ENCODE peak calls at places on chromosomes 16 and 17, in six cellular contexts. A is stomach, N is GM23338, Z is endothelial cell of umbilical vein, G is K562, E is transverse colon. S is an unnamed sample. For H3K4me1 and H3K36me3, the result is how much of the 10 kb centered on the place peaks cover.

GRCh38 chr16:144797-145252 is 6.4 kb upstream of the NPRL3 start:
- DNase-seq in A (no peak), N (no peak), Z (no peak), G (peak), E (no peak), S (no peak)

GRCh38 chr17:66942453-66943264 is 21.8 kb upstream of the CACNG4 start:
- DNase-seq in A (no peak), N (no peak), Z (no peak), G (no peak), E (no peak), S (no peak)

GRCh38 chr16:85170066-85171003 is 58.1 kb upstream of the CIBAR2 start:
- DNase-seq in A (no peak), N (no peak), Z (no peak), G (no peak), E (no peak), S (no peak)

GRCh38 chr16:69838417-69838990 is 76.4 kb downstream of the WWP2 start:
- DNase-seq in A (no peak), N (peak), Z (peak), G (no peak), E (peak), S (no peak)

GRCh38 chr17:74601944-74602572 is 10.0 kb upstream of the CD300LD start:
- DNase-seq in A (no peak), N (peak), Z (peak), G (peak), E (peak), S (no peak)

GRCh38 chr16:30049871-30050270 is 15.7 kb upstream of the ALDOA start:
- DNase-seq in A (no peak), N (no peak), Z (no peak), G (no peak), E (no peak), S (no peak)

GRCh38 chr16:35776-36305 is 17.6 kb downstream of the POLR3K start:
- DNase-seq in A (no peak), N (peak), Z (no peak), G (no peak), E (no peak), S (no peak)

GRCh38 chr17:79444226-79444625 is 166.6 kb downstream of the RBFOX3 start:
- DNase-seq in A (no peak), N (no peak), Z (no peak), G (no peak), E (no peak), S (no peak)

GRCh38 chr16:4081577-4082021 is 34.6 kb downstream of the ADCY9 start:
- DNase-seq in A (no peak), N (no peak), Z (no peak), G (no peak), E (no peak), S (no peak)

GRCh38 chr17:67276075-67276474 is 31.1 kb upstream of the HELZ start:
- DNase-seq in A (no peak), N (peak), Z (peak), G (peak), E (no peak), S (no peak)

GRCh38 chr16:19696312-19696711 is 21.7 kb downstream of the KNOP1 start:
- DNase-seq in A (peak), N (no peak), Z (peak), G (peak), E (peak), S (peak)

GRCh38 chr17:50079334-50080095 is 15.6 kb upstream of the PDK2 start:
- DNase-seq in A (peak), N (peak), Z (peak), G (peak), E (peak), S (no peak)

GRCh38 chr17:7222972-7223292 is 3.2 kb downstream of the ACADVL start:
- DNase-seq in A (no peak), N (no peak), Z (no peak), G (no peak), E (no peak), S (no peak)

GRCh38 chr17:7223375-7223774 is 3.6 kb downstream of the ACADVL start:
- DNase-seq in A (no peak), N (no peak), Z (no peak), G (no peak), E (no peak), S (no peak)

GRCh38 chr17:7224661-7225111 is 4.9 kb downstream of the ACADVL start:
- DNase-seq in A (no peak), N (no peak), Z (no peak), G (no peak), E (no peak), S (no peak)

GRCh38 chr17:7225711-7226331 is 6.1 kb downstream of the ACADVL start:
- DNase-seq in A (no peak), N (no peak), Z (no peak), G (no peak), E (no peak), S (no peak)

DNA sequence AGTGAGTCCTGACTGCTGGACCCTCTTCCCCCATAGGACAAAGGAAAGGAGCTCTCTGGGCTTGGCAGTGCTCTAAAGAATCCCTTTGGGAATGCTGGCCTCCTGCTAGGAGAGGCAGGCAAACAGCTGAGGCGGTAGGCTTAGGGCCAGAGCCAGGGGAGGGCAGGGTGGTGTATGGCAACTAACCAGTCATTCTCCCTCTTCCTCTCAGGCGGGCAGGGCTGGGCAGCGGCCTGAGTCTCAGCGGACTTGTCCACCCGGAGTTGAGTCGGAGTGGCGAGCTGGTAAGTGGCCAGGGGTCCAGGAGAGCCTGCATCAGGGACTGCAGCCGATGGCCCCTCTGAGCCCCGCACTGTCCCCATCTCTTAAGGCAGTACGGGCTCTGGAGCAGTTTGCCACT is 4.4 kb downstream of the ACADVL start:
- DNase-seq in A (no peak), N (no peak), Z (no peak), G (no peak), E (no peak), S (no peak)
- TF ChIP-seq POLR2AphosphoS5 in A (no peak), N (no peak), Z (no peak), G (no peak), E (no peak), S (no peak)

DNA sequence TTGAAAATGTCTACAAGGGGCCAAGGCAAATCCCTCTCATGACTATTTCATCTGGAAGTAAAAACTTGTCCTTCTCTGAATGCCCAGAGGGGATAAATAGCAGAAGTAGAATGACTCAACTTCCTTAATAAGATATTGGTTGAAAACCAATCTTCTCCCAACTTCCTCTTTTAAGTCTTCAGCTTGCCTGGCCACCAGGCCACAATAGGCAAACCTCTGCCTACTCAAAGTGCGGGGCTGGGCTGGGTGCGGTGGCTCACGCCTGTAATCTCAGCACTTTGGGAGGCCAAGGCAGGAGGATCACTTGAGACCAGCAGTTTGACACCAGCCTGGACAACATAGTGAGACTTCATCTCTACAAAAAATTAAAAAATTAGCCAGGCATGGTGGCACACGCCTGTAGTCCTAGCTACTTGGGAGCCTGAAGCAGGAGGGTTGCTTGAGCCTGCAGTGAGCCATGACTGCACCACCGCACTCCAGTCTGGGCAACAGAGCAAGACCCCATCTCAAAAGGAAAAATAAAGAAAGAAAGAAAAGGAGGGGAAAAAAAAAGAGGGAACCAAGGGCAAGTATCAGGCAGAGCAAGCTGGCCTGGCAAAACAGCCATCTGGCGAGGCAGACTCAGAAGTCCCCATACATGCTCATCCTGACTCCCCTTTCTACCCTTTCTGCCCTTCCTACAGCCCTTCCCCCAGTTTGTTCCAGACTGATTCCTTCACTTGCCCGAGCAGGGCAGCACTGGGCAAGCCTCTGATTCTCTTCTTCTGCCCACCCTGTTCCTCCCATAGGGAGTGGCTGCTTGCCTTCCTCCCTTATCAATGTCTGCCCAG is 20.6 kb downstream of the MAP3K14 start:
- DNase-seq in A (no peak), N (no peak), Z (peak), G (no peak), E (peak), S (no peak)
- H3K4me1 ChIP-seq in A (half or more), N (under half), Z (under half), G (under half), E (half or more), S (under half)

DNA sequence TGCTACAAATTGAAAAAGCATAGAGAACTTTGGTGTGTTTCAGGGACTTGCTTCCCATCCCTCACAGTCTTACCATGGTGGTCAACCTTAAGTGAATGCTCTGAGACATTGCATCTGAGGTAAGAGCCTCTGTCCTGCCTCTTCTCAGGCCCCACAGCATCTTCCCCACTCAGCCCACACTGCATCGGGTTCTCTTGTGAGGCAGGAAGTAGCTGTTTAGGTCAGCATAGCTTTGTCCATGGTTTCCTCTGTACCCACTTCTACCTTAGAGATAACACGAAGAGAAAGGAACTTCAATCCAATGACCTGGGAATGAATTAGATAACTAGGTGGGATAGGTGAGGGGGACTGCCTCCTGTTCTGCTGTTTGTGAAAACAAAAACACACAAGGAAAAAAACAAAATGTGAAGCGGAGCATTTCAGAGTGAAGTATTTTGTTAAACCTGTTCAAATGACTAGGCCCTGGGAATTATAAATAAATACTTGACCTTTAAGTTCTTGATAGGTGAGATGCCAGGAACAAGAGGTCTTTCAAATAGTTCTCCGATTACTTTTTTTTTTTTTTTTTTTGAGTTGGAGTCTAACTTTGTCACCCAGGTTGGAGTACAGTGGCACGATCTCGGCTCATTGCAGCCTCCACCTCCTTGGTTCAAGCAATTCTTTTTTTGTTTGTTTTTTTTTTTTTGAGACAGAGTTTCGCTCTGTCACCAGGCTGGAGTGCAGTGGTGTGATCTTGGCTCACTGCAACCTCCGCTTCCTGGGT is 17.7 kb downstream of the SOCS7 start:
- DNase-seq in A (no peak), N (no peak), Z (no peak), G (no peak), E (no peak), S (no peak)
- H3K36me3 ChIP-seq in A (half or more), N (under half), Z (under half), G (under half), E (under half), S (under half)

GRCh38 chr17:27630607-27631408 is at the start of gene LGALS9:
- DNase-seq in A (peak), N (no peak), Z (peak), G (no peak), E (peak), S (no peak)
- TF ChIP-seq POLR2AphosphoS5 in A (peak), N (no peak), Z (no peak), G (no peak), E (peak), S (no peak)

GRCh38 chr16:58024347-58024672 is 1.2 kb upstream of the MMP15 start:
- DNase-seq in A (no peak), N (no peak), Z (no peak), G (no peak), E (no peak), S (no peak)

GRCh38 chr16:58022601-58023371 is 2.8 kb upstream of the MMP15 start:
- DNase-seq in A (peak), N (peak), Z (peak), G (no peak), E (peak), S (peak)

GRCh38 chr16:58019866-58020538 is 5.6 kb upstream of the MMP15 start:
- DNase-seq in A (no peak), N (no peak), Z (no peak), G (no peak), E (no peak), S (no peak)

GRCh38 chr16:58020628-58021521 is 4.7 kb upstream of the MMP15 start:
- DNase-seq in A (peak), N (peak), Z (peak), G (peak), E (peak), S (peak)

DNA sequence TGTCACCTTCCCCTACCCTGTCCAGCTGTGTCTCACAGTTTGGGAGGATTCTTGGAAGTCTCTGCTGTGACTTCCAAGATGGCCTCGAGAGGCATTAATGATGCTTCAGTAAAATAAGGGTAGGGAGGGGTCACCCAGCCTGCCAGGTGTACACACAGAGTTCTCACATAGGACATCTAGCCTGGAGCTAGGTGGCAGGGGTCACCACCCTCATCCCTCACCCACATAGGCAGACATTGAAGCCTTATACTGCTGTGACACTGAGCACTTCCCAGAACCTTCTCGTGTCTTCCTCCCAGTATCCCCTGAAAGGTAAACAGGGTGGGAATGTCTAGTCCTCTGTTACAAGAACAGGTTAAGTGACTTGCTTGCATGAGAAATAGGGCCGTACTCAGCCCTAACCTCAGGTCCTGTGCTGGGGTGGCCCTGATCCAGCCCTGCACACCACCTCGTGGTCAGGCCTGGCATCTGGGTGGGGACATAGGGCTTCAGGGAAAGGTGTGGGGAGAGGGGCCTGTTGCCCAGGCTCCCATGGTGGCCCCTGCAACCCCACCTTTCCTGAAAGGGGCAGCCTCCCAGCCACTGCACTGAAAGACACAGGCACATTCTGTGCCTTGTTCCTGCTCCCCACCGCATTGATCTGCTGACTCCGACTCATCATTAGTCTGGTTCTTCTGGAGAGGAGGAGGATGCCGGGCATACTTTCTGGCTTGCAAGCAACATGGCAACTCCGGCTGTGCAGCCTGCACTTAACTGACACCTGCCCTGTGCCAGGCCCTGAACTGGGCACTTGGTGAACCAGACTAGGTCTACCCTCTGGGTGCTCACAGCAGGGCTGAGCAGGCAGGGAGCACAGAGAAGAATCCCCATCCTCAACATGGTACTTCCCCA is 3.6 kb upstream of the MMP15 start:
- DNase-seq in A (no peak), N (no peak), Z (no peak), G (no peak), E (no peak), S (no peak)
- H3K4me1 ChIP-seq in A (half or more), N (under half), Z (under half), G (under half), E (under half), S (under half)